ENCODE peak calls at places on chromosomes 16 and 17, in ten cellular contexts. Q, L, V, Z, B, Y, U, W, P and H are unnamed samples. For H3K4me1, the result is how much of the 10 kb centered on the place peaks cover.

GRCh38 chr17:39920218-39921210 is 2.1 kb upstream of the GSDMB start:
- DNase-seq in Q (no peak), L (no peak), V (no peak), Z (no peak), B (no peak), Y (no peak), U (no peak), W (no peak), P (peak), H (no peak)

GRCh38 chr16:57766714-57767348 is 31.3 kb downstream of the KATNB1 start:
- DNase-seq in Q (no peak), L (no peak), V (no peak), Z (no peak), B (no peak), Y (no peak), U (no peak), W (no peak), P (no peak), H (no peak)

GRCh38 chr17:79799538-79800324 is 2.9 kb upstream of the CBX8 start:
- DNase-seq in Q (no peak), L (peak), V (no peak), Z (no peak), B (peak), Y (no peak), U (no peak), W (no peak), P (no peak), H (no peak)

GRCh38 chr17:50916708-50917417 is 50.7 kb upstream of the TOB1 start:
- DNase-seq in Q (no peak), L (peak), V (no peak), Z (no peak), B (no peak), Y (no peak), U (no peak), W (no peak), P (peak), H (no peak)

GRCh38 chr17:7363311-7363710 is 8.4 kb downstream of the TMEM95 start:
- DNase-seq in Q (no peak), L (no peak), V (no peak), Z (no peak), B (no peak), Y (no peak), U (no peak), W (no peak), P (no peak), H (no peak)

GRCh38 chr17:21019976-21020575 is 22.7 kb downstream of the USP22 start:
- DNase-seq in Q (no peak), L (peak), V (peak), Z (no peak), B (no peak), Y (no peak), U (peak), W (no peak), P (peak), H (no peak)

GRCh38 chr17:75507712-75508111 is 7.6 kb downstream of the CASKIN2 start:
- DNase-seq in Q (no peak), L (no peak), V (no peak), Z (no peak), B (no peak), Y (no peak), U (no peak), W (no peak), P (no peak), H (no peak)

GRCh38 chr17:70797166-70797565 is 627.8 kb downstream of the KCNJ2 start:
- DNase-seq in Q (no peak), L (no peak), V (no peak), Z (no peak), B (no peak), Y (no peak), U (no peak), W (no peak), P (no peak), H (no peak)

GRCh38 chr16:89924925-89925307 is 1.8 kb downstream of the TUBB3 start:
- DNase-seq in Q (no peak), L (peak), V (no peak), Z (no peak), B (no peak), Y (no peak), U (no peak), W (no peak), P (no peak), H (no peak)

GRCh38 chr16:54282202-54282922 is 4.2 kb downstream of the IRX3 start:
- DNase-seq in Q (peak), L (peak), V (no peak), Z (no peak), B (peak), Y (peak), U (peak), W (peak), P (peak), H (no peak)

GRCh38 chr16:11079657-11080187 is 135.4 kb downstream of the CLEC16A start:
- DNase-seq in Q (no peak), L (no peak), V (peak), Z (no peak), B (no peak), Y (peak), U (no peak), W (no peak), P (no peak), H (no peak)

GRCh38 chr17:28204751-28205150 is 114.2 kb upstream of the TMEM97 start:
- DNase-seq in Q (no peak), L (no peak), V (no peak), Z (no peak), B (no peak), Y (peak), U (no peak), W (no peak), P (no peak), H (no peak)

GRCh38 chr16:30977502-30977901 is 7.5 kb upstream of the HSD3B7 start:
- DNase-seq in Q (no peak), L (peak), V (no peak), Z (no peak), B (peak), Y (no peak), U (no peak), W (no peak), P (no peak), H (no peak)

GRCh38 chr16:67279296-67280089 is at the start of gene PLEKHG4:
- DNase-seq in Q (peak), L (peak), V (peak), Z (peak), B (peak), Y (peak), U (peak), W (peak), P (peak), H (no peak)

GRCh38 chr16:56744996-56745640 is 15.2 kb downstream of the NUP93 start:
- DNase-seq in Q (no peak), L (peak), V (no peak), Z (no peak), B (peak), Y (no peak), U (no peak), W (no peak), P (peak), H (no peak)

GRCh38 chr17:12940699-12941098 is 77.1 kb downstream of the ELAC2 start:
- DNase-seq in Q (no peak), L (no peak), V (no peak), Z (no peak), B (no peak), Y (no peak), U (no peak), W (no peak), P (no peak), H (no peak)

GRCh38 chr16:53549970-53550406 is 47.0 kb upstream of the AKTIP start:
- DNase-seq in Q (peak), L (peak), V (peak), Z (peak), B (peak), Y (peak), U (peak), W (peak), P (peak), H (no peak)

GRCh38 chr16:28311913-28312312 is 19.6 kb downstream of the SBK1 start:
- DNase-seq in Q (no peak), L (no peak), V (no peak), Z (no peak), B (no peak), Y (no peak), U (no peak), W (no peak), P (no peak), H (no peak)

GRCh38 chr17:68195667-68196393 is 52.0 kb upstream of the AMZ2 start:
- DNase-seq in Q (no peak), L (peak), V (no peak), Z (no peak), B (peak), Y (no peak), U (peak), W (no peak), P (no peak), H (no peak)

GRCh38 chr17:21218101-21218500 is 4.1 kb upstream of the TMEM11 start:
- DNase-seq in Q (no peak), L (peak), V (no peak), Z (no peak), B (peak), Y (no peak), U (no peak), W (no peak), P (no peak), H (no peak)

GRCh38 chr17:14331200-14331981 is 30.5 kb downstream of the HS3ST3B1 start:
- DNase-seq in Q (no peak), L (peak), V (no peak), Z (no peak), B (peak), Y (no peak), U (no peak), W (no peak), P (no peak), H (no peak)

GRCh38 chr16:86854058-86854621 is 275.8 kb downstream of the FOXL1 start:
- DNase-seq in Q (no peak), L (no peak), V (peak), Z (peak), B (no peak), Y (peak), U (no peak), W (no peak), P (no peak), H (no peak)

GRCh38 chr17:48907713-48908046 is 527 bp upstream of the UBE2Z start:
- DNase-seq in Q (no peak), L (no peak), V (no peak), Z (no peak), B (no peak), Y (peak), U (no peak), W (no peak), P (no peak), H (no peak)

GRCh38 chr17:79627766-79628690 is 17.2 kb upstream of the RBFOX3 start:
- DNase-seq in Q (peak), L (peak), V (peak), Z (no peak), B (peak), Y (no peak), U (peak), W (no peak), P (peak), H (no peak)

GRCh38 chr17:49580055-49580721 is 4.5 kb downstream of the NXPH3 start:
- DNase-seq in Q (no peak), L (peak), V (no peak), Z (no peak), B (no peak), Y (no peak), U (no peak), W (no peak), P (no peak), H (no peak)

GRCh38 chr17:28857848-28858360 is 3.1 kb downstream of the ERAL1 start:
- DNase-seq in Q (no peak), L (no peak), V (no peak), Z (no peak), B (no peak), Y (no peak), U (no peak), W (no peak), P (no peak), H (no peak)

GRCh38 chr17:61065263-61065773 is 334.3 kb upstream of the TBX2 start:
- DNase-seq in Q (no peak), L (no peak), V (no peak), Z (no peak), B (no peak), Y (peak), U (no peak), W (no peak), P (no peak), H (no peak)

GRCh38 chr17:185445-186138 is 4.1 kb upstream of the DOC2B start:
- DNase-seq in Q (no peak), L (no peak), V (no peak), Z (no peak), B (no peak), Y (no peak), U (no peak), W (no peak), P (no peak), H (no peak)

GRCh38 chr16:88713568-88714419 is 7.5 kb downstream of the CTU2 start:
- DNase-seq in Q (no peak), L (no peak), V (no peak), Z (no peak), B (no peak), Y (peak), U (no peak), W (no peak), P (no peak), H (no peak)

GRCh38 chr16:89026121-89026612 is 49.2 kb upstream of the CBFA2T3 start:
- DNase-seq in Q (no peak), L (peak), V (no peak), Z (no peak), B (no peak), Y (peak), U (no peak), W (peak), P (no peak), H (no peak)

GRCh38 chr17:64081802-64082799 is 47.8 kb downstream of the ERN1 start:
- DNase-seq in Q (no peak), L (no peak), V (no peak), Z (no peak), B (no peak), Y (peak), U (no peak), W (peak), P (no peak), H (no peak)

GRCh38 chr16:6193718-6194117 is 1096.1 kb upstream of the EEF2KMT start:
- DNase-seq in Q (no peak), L (peak), V (no peak), Z (no peak), B (peak), Y (peak), U (no peak), W (no peak), P (no peak), H (no peak)

GRCh38 chr17:27651411-27652345 is 20.7 kb downstream of the LGALS9 start:
- DNase-seq in Q (peak), L (peak), V (peak), Z (peak), B (peak), Y (no peak), U (peak), W (no peak), P (peak), H (no peak)

GRCh38 chr17:55322451-55322985 is 57.8 kb downstream of the HLF start:
- DNase-seq in Q (no peak), L (peak), V (no peak), Z (no peak), B (no peak), Y (no peak), U (no peak), W (no peak), P (no peak), H (no peak)

GRCh38 chr16:28146536-28146935 is 65.2 kb downstream of the XPO6 start:
- DNase-seq in Q (no peak), L (peak), V (no peak), Z (no peak), B (no peak), Y (no peak), U (no peak), W (no peak), P (no peak), H (no peak)

GRCh38 chr17:51046527-51047384 is 73.9 kb downstream of the SPAG9 start:
- DNase-seq in Q (peak), L (peak), V (peak), Z (peak), B (peak), Y (peak), U (peak), W (no peak), P (peak), H (no peak)

GRCh38 chr16:19323596-19323995 is 38.1 kb downstream of the CLEC19A start:
- DNase-seq in Q (no peak), L (no peak), V (no peak), Z (no peak), B (no peak), Y (no peak), U (no peak), W (no peak), P (no peak), H (no peak)

GRCh38 chr17:57440522-57441269 is 184.4 kb downstream of the MSI2 start:
- DNase-seq in Q (peak), L (peak), V (peak), Z (peak), B (peak), Y (peak), U (peak), W (peak), P (peak), H (peak)

GRCh38 chr17:17824119-17824779 is 12.5 kb downstream of the SREBF1 start:
- DNase-seq in Q (no peak), L (peak), V (no peak), Z (no peak), B (no peak), Y (no peak), U (no peak), W (no peak), P (no peak), H (no peak)
- H3K4me1 ChIP-seq in Q (under half), L (under half), V (half or more), Z (half or more), B (under half), Y (half or more), U (half or more), W (half or more), P (half or more), H (half or more)

GRCh38 chr17:78128616-78129384 is at the start of gene TMC6:
- DNase-seq in Q (peak), L (peak), V (peak), Z (no peak), B (peak), Y (no peak), U (no peak), W (peak), P (no peak), H (no peak)

GRCh38 chr17:78131172-78132085 is 858 bp downstream of the TMC8 start:
- DNase-seq in Q (no peak), L (peak), V (no peak), Z (no peak), B (no peak), Y (no peak), U (no peak), W (no peak), P (no peak), H (no peak)

GRCh38 chr17:78130439-78131101 is at the start of gene TMC8:
- DNase-seq in Q (no peak), L (peak), V (no peak), Z (peak), B (peak), Y (no peak), U (no peak), W (no peak), P (no peak), H (no peak)

GRCh38 chr17:78129385-78130079 is 977 bp upstream of the TMC6 start:
- DNase-seq in Q (no peak), L (peak), V (no peak), Z (no peak), B (no peak), Y (no peak), U (no peak), W (no peak), P (no peak), H (no peak)

GRCh38 chr17:78130080-78130438 is 512 bp upstream of the TMC8 start:
- DNase-seq in Q (no peak), L (no peak), V (no peak), Z (no peak), B (no peak), Y (no peak), U (no peak), W (no peak), P (no peak), H (no peak)
- H3K4me1 ChIP-seq in Q (half or more), L (under half), V (under half), Z (half or more), B (under half), Y (under half), U (half or more), W (half or more), P (under half), H (under half)

GRCh38 chr16:85523602-85524364 is 89.3 kb upstream of the GSE1 start:
- DNase-seq in Q (peak), L (peak), V (peak), Z (no peak), B (peak), Y (peak), U (peak), W (no peak), P (peak), H (no peak)
- H3K4me1 ChIP-seq in Q (under half), L (under half), V (under half), Z (under half), B (under half), Y (under half), U (under half), W (under half), P (under half), H (under half)

GRCh38 chr16:20676268-20676828 is 21.1 kb downstream of the ACSM1 start:
- DNase-seq in Q (peak), L (no peak), V (no peak), Z (no peak), B (no peak), Y (no peak), U (no peak), W (no peak), P (peak), H (no peak)

GRCh38 chr16:20674684-20675487 is 22.6 kb downstream of the ACSM1 start:
- DNase-seq in Q (no peak), L (peak), V (no peak), Z (no peak), B (no peak), Y (no peak), U (no peak), W (no peak), P (peak), H (no peak)

GRCh38 chr16:20676867-20677266 is 20.6 kb downstream of the ACSM1 start:
- DNase-seq in Q (no peak), L (no peak), V (no peak), Z (no peak), B (no peak), Y (no peak), U (no peak), W (no peak), P (no peak), H (no peak)

GRCh38 chr16:20675488-20676267 is 21.8 kb downstream of the ACSM1 start:
- DNase-seq in Q (peak), L (peak), V (peak), Z (no peak), B (peak), Y (no peak), U (no peak), W (peak), P (peak), H (peak)

DNA sequence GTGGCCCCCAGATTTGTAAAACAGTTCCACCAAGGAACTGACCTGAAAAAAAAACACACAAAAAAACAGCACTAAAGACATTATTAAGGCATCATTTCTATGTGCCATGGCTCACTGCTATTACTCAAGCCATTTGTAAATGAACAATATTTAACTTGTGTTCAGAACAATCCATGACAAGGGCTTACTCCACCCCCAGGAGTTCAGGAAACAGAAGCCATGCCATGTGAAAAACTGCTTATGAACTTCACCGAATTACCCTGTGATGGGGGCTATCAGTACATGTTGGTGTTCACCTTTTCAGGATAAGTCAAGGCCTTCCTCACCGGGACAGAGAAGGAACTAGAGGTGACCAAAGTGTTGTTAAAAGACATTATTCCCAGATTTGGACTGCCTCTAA is 19.2 kb downstream of the ACSM1 start:
- DNase-seq in Q (no peak), L (no peak), V (no peak), Z (no peak), B (no peak), Y (no peak), U (no peak), W (no peak), P (no peak), H (no peak)
- H3K4me1 ChIP-seq in Q (under half), L (under half), V (under half), Z (under half), B (under half), Y (under half), U (under half), W (under half), P (under half), H (under half)

GRCh38 chr17:1491406-1492248 is 859 bp downstream of the MYO1C start:
- DNase-seq in Q (peak), L (peak), V (peak), Z (no peak), B (no peak), Y (peak), U (peak), W (no peak), P (peak), H (no peak)
- H3K4me1 ChIP-seq in Q (half or more), L (under half), V (half or more), Z (half or more), B (under half), Y (under half), U (half or more), W (half or more), P (under half), H (under half)

GRCh38 chr17:32513579-32513978 is 26.8 kb downstream of the CDK5R1 start:
- DNase-seq in Q (no peak), L (no peak), V (peak), Z (no peak), B (no peak), Y (no peak), U (no peak), W (no peak), P (no peak), H (no peak)
- H3K4me1 ChIP-seq in Q (under half), L (under half), V (under half), Z (under half), B (under half), Y (under half), U (under half), W (under half), P (under half), H (under half)